ENCODE peak calls at places on chromosomes 3 and 15, in six cellular contexts. U, T, K, B, J and N are unnamed samples.

GRCh38 chr3:53196575-53197407 is 35.8 kb downstream of the PRKCD start:
- DNase-seq in K (peak), B (peak), U (peak), T (peak), J (peak), N (peak)

GRCh38 chr15:97652700-97653167 is 307.8 kb upstream of the ARRDC4 start:
- DNase-seq in J (no peak), B (no peak), U (peak), T (no peak), K (peak), N (peak)

GRCh38 chr3:138023754-138024153 is 13.8 kb downstream of the CLDN18 start:
- DNase-seq in U (no peak), T (no peak), B (no peak), K (no peak), J (no peak), N (no peak)

GRCh38 chr3:107221856-107222255 is 155.4 kb upstream of the CCDC54 start:
- DNase-seq in K (no peak), J (no peak), U (no peak), B (no peak), T (no peak), N (no peak)

GRCh38 chr15:66123799-66124198 is 129.8 kb downstream of the MEGF11 start:
- DNase-seq in K (no peak), J (no peak), T (no peak), B (no peak), U (no peak), N (no peak)

GRCh38 chr3:123929325-123929724 is 31.7 kb downstream of the CCDC14 start:
- DNase-seq in K (no peak), T (no peak), B (no peak), J (no peak), U (no peak), N (no peak)

GRCh38 chr3:103947062-103947461 is 1419.6 kb upstream of the ALCAM start:
- DNase-seq in J (no peak), T (no peak), U (no peak), K (no peak), B (no peak), N (no peak)

GRCh38 chr15:53833134-53833624 is 73.7 kb upstream of the WDR72 start:
- DNase-seq in T (no peak), J (peak), U (no peak), B (no peak), K (peak), N (no peak)

GRCh38 chr3:48247401-48247807 is 6.5 kb downstream of the ZNF589 start:
- DNase-seq in B (peak), K (no peak), U (peak), J (no peak), T (peak), N (no peak)

GRCh38 chr3:72942427-72942826 is 54.2 kb upstream of the PPP4R2 start:
- DNase-seq in U (no peak), J (no peak), B (no peak), T (peak), K (no peak), N (no peak)

GRCh38 chr15:89947338-89947829 is 34.6 kb upstream of the ARPIN start:
- DNase-seq in T (no peak), U (no peak), J (no peak), B (no peak), K (no peak), N (no peak)

GRCh38 chr3:107710851-107711250 is 188.1 kb downstream of the BBX start:
- DNase-seq in K (no peak), J (peak), T (peak), B (peak), U (no peak), N (no peak)

GRCh38 chr3:73419179-73419803 is 205.4 kb downstream of the PDZRN3 start:
- DNase-seq in T (no peak), U (no peak), K (no peak), J (peak), B (no peak), N (no peak)

GRCh38 chr3:88084006-88084597 is 25.0 kb downstream of the ZNF654 start:
- DNase-seq in T (no peak), B (no peak), J (no peak), U (no peak), K (no peak), N (peak)

GRCh38 chr15:83275412-83275811 is 9.1 kb downstream of the BNC1 start:
- DNase-seq in K (no peak), U (no peak), J (no peak), B (no peak), T (no peak), N (no peak)

GRCh38 chr3:156626104-156626503 is 48.3 kb upstream of the TIPARP start:
- DNase-seq in K (no peak), T (peak), U (peak), J (no peak), B (no peak), N (no peak)

GRCh38 chr15:85581495-85581894 is 201.1 kb downstream of the AKAP13 start:
- DNase-seq in J (no peak), U (peak), B (no peak), K (no peak), T (no peak), N (no peak)

GRCh38 chr15:91070872-91071271 is 29.2 kb upstream of the SV2B start:
- DNase-seq in T (no peak), U (no peak), B (no peak), K (no peak), J (no peak), N (no peak)

GRCh38 chr3:136535906-136536305 is 216.3 kb downstream of the STAG1 start:
- DNase-seq in T (peak), K (no peak), U (no peak), J (peak), B (no peak), N (no peak)

GRCh38 chr3:179415377-179415776 is 35.9 kb downstream of the GNB4 start:
- DNase-seq in J (no peak), U (no peak), B (no peak), T (no peak), K (no peak), N (no peak)

GRCh38 chr3:179414804-179415203 is 36.5 kb downstream of the GNB4 start:
- DNase-seq in U (no peak), B (no peak), J (no peak), T (no peak), K (no peak), N (no peak)

GRCh38 chr3:179410999-179411398 is 40.3 kb downstream of the GNB4 start:
- DNase-seq in J (no peak), U (no peak), T (no peak), B (no peak), K (no peak), N (no peak)

GRCh38 chr3:179410317-179410716 is 41.0 kb downstream of the GNB4 start:
- DNase-seq in B (peak), U (no peak), J (no peak), T (no peak), K (no peak), N (no peak)
- TF ChIP-seq CTCF in B (no peak), U (no peak), J (no peak), T (no peak), K (no peak), N (no peak)

GRCh38 chr3:194688207-194688711 is 2.6 kb downstream of the FAM43A start:
- DNase-seq in J (peak), K (peak), B (peak), U (peak), T (no peak), N (no peak)

GRCh38 chr3:194686414-194686815 is 732 bp downstream of the FAM43A start:
- DNase-seq in T (no peak), B (no peak), J (no peak), K (no peak), U (no peak), N (no peak)

GRCh38 chr3:194688946-194689345 is 3.3 kb downstream of the FAM43A start:
- DNase-seq in T (no peak), K (no peak), J (no peak), U (no peak), B (no peak), N (no peak)

GRCh38 chr3:194686816-194687637 is 1.3 kb downstream of the FAM43A start:
- DNase-seq in U (peak), K (peak), J (peak), T (peak), B (peak), N (peak)

DNA sequence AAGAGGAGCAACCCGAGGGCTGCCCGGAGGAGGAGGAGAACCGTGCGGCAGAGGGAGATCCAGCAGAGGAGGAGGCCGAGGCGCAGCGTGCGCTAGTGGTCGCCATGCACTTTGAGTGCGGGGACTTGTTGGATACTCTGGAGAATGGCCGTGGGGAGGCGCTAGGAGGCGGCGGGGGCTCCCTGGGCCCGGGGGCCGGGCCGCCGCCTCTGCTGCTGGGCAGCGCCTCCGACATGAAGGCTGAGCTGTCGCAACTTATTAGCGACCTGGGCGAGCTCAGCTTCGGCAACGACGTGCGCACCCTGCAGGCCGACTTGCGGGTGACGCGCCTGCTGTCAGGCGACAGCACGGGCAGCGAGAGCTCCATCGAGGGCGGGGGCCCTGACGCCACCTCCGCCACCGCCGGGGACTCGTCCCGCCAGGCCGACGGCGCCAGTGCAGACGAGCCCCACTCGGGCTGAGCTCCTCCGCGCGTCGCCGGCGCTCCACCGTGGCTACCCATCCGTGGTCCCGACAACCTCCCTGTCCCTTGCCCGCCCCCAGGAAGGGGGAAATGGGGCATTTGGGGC is 2.0 kb downstream of the FAM43A start:
- DNase-seq in B (peak), J (peak), T (peak), U (peak), K (peak), N (peak)
- TF ChIP-seq CTCF in B (peak), J (peak), T (peak), U (peak), K (peak), N (peak)

GRCh38 chr3:51982838-51983577 is at the start of gene ACY1:
- DNase-seq in U (peak), J (peak), K (peak), T (peak), B (peak), N (peak)
- TF ChIP-seq CTCF in U (no peak), J (no peak), K (no peak), T (no peak), B (no peak), N (no peak)

GRCh38 chr15:57330619-57331018 is 45.7 kb upstream of the CGNL1 start:
- DNase-seq in T (no peak), K (no peak), J (peak), B (no peak), U (no peak), N (no peak)

GRCh38 chr15:57327985-57328471 is 48.3 kb upstream of the CGNL1 start:
- DNase-seq in B (no peak), J (peak), K (no peak), U (no peak), T (no peak), N (no peak)

GRCh38 chr15:57329582-57330367 is 46.5 kb upstream of the CGNL1 start:
- DNase-seq in B (peak), T (no peak), K (no peak), U (no peak), J (no peak), N (no peak)

GRCh38 chr15:57326196-57326595 is 50.1 kb upstream of the CGNL1 start:
- DNase-seq in K (no peak), J (no peak), T (no peak), B (no peak), U (peak), N (no peak)

GRCh38 chr15:57328479-57329250 is 47.6 kb upstream of the CGNL1 start:
- DNase-seq in K (no peak), J (no peak), U (no peak), B (no peak), T (no peak), N (no peak)
- TF ChIP-seq CTCF in K (no peak), J (no peak), U (no peak), B (no peak), T (no peak), N (no peak)

DNA sequence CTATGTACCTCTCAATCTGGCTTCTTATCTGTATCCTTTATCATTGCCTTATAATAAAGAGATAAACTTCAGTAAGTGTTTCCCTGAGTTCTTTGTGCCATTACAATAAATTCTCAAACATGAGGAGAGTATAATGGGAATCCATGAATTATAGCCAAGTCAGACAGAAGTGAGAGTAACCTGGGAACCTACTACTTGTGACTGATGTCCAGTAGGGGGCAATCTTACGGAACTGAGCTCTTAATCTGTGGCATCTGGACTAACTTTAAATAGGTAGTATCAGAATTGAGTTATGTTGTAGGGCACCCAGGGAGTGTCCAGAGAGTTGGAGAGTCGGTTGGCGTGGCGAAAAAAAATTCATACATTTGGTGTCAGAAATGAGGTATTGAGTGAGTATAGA is 542.6 kb downstream of the ZBBX start:
- DNase-seq in T (peak), U (no peak), K (no peak), J (no peak), B (peak), N (peak)
- TF ChIP-seq CTCF in T (peak), U (no peak), K (peak), J (no peak), B (peak), N (peak)

GRCh38 chr15:59741274-59741906 is 52.3 kb upstream of the BNIP2 start:
- DNase-seq in U (no peak), K (peak), J (peak), T (peak), B (peak), N (peak)
- TF ChIP-seq CTCF in U (peak), K (peak), J (no peak), T (peak), B (peak), N (no peak)